ENCODE peak calls at places on chromosomes 3 and 15, in four cellular contexts. M is amniotic stem cell, K is psoas muscle, N is germinal center. T is an unnamed sample.

GRCh38 chr3:8538904-8539303 is 37.3 kb downstream of the LMCD1 start:
- DNase-seq in M (no peak), K (no peak), N (no peak), T (no peak)

GRCh38 chr3:147411777-147412176 is 2.6 kb downstream of the ZIC1 start:
- DNase-seq in M (no peak), K (no peak), N (no peak), T (no peak)

GRCh38 chr3:189944285-189945145 is 176.2 kb downstream of the P3H2 start:
- DNase-seq in M (no peak), K (no peak), N (no peak), T (no peak)

GRCh38 chr3:76470285-76470684 is 569.6 kb upstream of the ROBO2 start:
- DNase-seq in M (peak), K (no peak), N (no peak), T (no peak)

GRCh38 chr3:56361731-56362130 is 106.5 kb downstream of the ERC2 start:
- DNase-seq in M (no peak), K (no peak), N (no peak), T (no peak)

GRCh38 chr3:94928921-94929320 is 866.1 kb downstream of the NSUN3 start:
- DNase-seq in M (no peak), K (no peak), N (no peak), T (no peak)

GRCh38 chr3:56761887-56762605 is 39.7 kb downstream of the ARHGEF3 start:
- DNase-seq in M (peak), K (no peak), N (no peak), T (no peak)

GRCh38 chr3:29436612-29437313 is 155.9 kb downstream of the RBMS3 start:
- DNase-seq in M (no peak), K (no peak), N (no peak), T (no peak)

GRCh38 chr15:49082960-49083359 is 36.7 kb upstream of the SECISBP2L start:
- DNase-seq in M (peak), K (no peak), N (no peak), T (no peak)

GRCh38 chr3:51710631-51711351 is 3.9 kb downstream of the GRM2 start:
- DNase-seq in M (no peak), K (peak), N (no peak), T (no peak)

GRCh38 chr3:97815149-97815917 is 6.5 kb upstream of the CRYBG3 start:
- DNase-seq in M (no peak), K (no peak), N (no peak), T (no peak)